ENCODE peak calls at places on chromosome 2, in six cellular contexts. W is adipocyte, D is neuronal stem cell, L is fibroblast of lung, K is GM23248, E is GM12878. N is an unnamed sample.

GRCh38 chr2:240237609-240238151 is 97.2 kb upstream of the OTOS start:
- DNase-seq in D (no peak), E (no peak), K (peak), L (peak), W (peak), N (peak)

GRCh38 chr2:124309563-124310138 is 284.6 kb downstream of the CNTNAP5 start:
- DNase-seq in E (no peak), W (no peak), K (no peak), D (no peak), L (no peak), N (no peak)

GRCh38 chr2:201406077-201406662 is 45.1 kb downstream of the TRAK2 start:
- DNase-seq in E (no peak), L (peak), D (no peak), W (peak), K (peak), N (peak)

GRCh38 chr2:209636066-209636465 is 135.6 kb upstream of the UNC80 start:
- DNase-seq in E (no peak), L (peak), D (no peak), W (no peak), K (peak), N (peak)

GRCh38 chr2:67240507-67240906 is 156.6 kb upstream of the ETAA1 start:
- DNase-seq in L (peak), D (no peak), K (peak), W (no peak), E (no peak), N (peak)

GRCh38 chr2:40432916-40433315 is 19.0 kb downstream of the SLC8A1 start:
- DNase-seq in E (no peak), D (no peak), L (peak), K (peak), W (no peak), N (no peak)

GRCh38 chr2:172095146-172095904 is 7.4 kb downstream of the DLX2 start:
- DNase-seq in E (no peak), L (peak), W (peak), K (peak), D (peak), N (peak)

GRCh38 chr2:151973901-151974199 is 125.0 kb downstream of the CACNB4 start:
- DNase-seq in E (no peak), L (peak), D (peak), W (peak), K (peak), N (no peak)

GRCh38 chr2:31087491-31087890 is 50.7 kb downstream of the GALNT14 start:
- DNase-seq in L (no peak), W (no peak), D (no peak), E (no peak), K (no peak), N (no peak)

GRCh38 chr2:38740851-38741541 is 10.2 kb downstream of the SRSF7 start:
- DNase-seq in D (peak), W (peak), K (peak), E (no peak), L (peak), N (peak)

GRCh38 chr2:30915485-30915884 is 108.2 kb upstream of the CAPN13 start:
- DNase-seq in K (peak), L (no peak), E (no peak), D (peak), W (no peak), N (peak)

GRCh38 chr2:99861376-99861760 is 281.0 kb downstream of the AFF3 start:
- DNase-seq in L (peak), W (peak), E (no peak), D (no peak), K (no peak), N (no peak)

GRCh38 chr2:28300489-28300888 is 92.2 kb upstream of the FOSL2 start:
- DNase-seq in E (no peak), K (no peak), W (no peak), D (no peak), L (peak), N (no peak)

GRCh38 chr2:120867290-120868231 is 131.9 kb downstream of the GLI2 start:
- DNase-seq in E (no peak), L (peak), D (peak), K (peak), W (peak), N (peak)

GRCh38 chr2:126700073-126700581 is 44.2 kb downstream of the GYPC start:
- DNase-seq in D (no peak), W (peak), K (peak), L (peak), E (no peak), N (no peak)

GRCh38 chr2:218003994-218004419 is 1.2 kb upstream of the TNS1 start:
- DNase-seq in K (peak), L (peak), W (peak), E (no peak), D (no peak), N (no peak)

GRCh38 chr2:218323526-218324472 is 31.5 kb upstream of the TMBIM1 start:
- DNase-seq in K (peak), D (peak), E (no peak), L (peak), W (peak), N (peak)

GRCh38 chr2:34012728-34013302 is 413.7 kb upstream of the FAM98A start:
- DNase-seq in E (no peak), W (peak), L (peak), K (peak), D (peak), N (peak)

GRCh38 chr2:16666453-16666801 is 793 bp upstream of the CYRIA start:
- DNase-seq in E (no peak), D (no peak), K (no peak), W (peak), L (peak), N (no peak)

GRCh38 chr2:240922982-240923537 is 16.9 kb downstream of the CROCC2 start:
- DNase-seq in K (no peak), W (no peak), E (no peak), L (peak), D (no peak), N (no peak)

GRCh38 chr2:96798733-96799622 is 17.1 kb upstream of the CNNM3 start:
- DNase-seq in K (no peak), D (no peak), E (no peak), L (no peak), W (no peak), N (no peak)

GRCh38 chr2:48315847-48316194 is 214.1 kb upstream of the STON1 start:
- DNase-seq in W (peak), D (peak), E (no peak), L (peak), K (peak), N (peak)

GRCh38 chr2:86808315-86809161 is 17.8 kb upstream of the CD8A start:
- DNase-seq in D (peak), L (peak), K (peak), W (peak), E (peak), N (peak)

GRCh38 chr2:86806059-86806857 is 15.5 kb upstream of the CD8A start:
- DNase-seq in E (no peak), W (no peak), D (no peak), L (no peak), K (no peak), N (no peak)

GRCh38 chr2:86809481-86810121 is 18.9 kb upstream of the CD8A start:
- DNase-seq in K (no peak), L (no peak), W (no peak), D (no peak), E (no peak), N (no peak)

GRCh38 chr2:86807121-86807461 is 16.4 kb upstream of the CD8A start:
- DNase-seq in K (no peak), W (no peak), E (no peak), D (no peak), L (no peak), N (no peak)

DNA sequence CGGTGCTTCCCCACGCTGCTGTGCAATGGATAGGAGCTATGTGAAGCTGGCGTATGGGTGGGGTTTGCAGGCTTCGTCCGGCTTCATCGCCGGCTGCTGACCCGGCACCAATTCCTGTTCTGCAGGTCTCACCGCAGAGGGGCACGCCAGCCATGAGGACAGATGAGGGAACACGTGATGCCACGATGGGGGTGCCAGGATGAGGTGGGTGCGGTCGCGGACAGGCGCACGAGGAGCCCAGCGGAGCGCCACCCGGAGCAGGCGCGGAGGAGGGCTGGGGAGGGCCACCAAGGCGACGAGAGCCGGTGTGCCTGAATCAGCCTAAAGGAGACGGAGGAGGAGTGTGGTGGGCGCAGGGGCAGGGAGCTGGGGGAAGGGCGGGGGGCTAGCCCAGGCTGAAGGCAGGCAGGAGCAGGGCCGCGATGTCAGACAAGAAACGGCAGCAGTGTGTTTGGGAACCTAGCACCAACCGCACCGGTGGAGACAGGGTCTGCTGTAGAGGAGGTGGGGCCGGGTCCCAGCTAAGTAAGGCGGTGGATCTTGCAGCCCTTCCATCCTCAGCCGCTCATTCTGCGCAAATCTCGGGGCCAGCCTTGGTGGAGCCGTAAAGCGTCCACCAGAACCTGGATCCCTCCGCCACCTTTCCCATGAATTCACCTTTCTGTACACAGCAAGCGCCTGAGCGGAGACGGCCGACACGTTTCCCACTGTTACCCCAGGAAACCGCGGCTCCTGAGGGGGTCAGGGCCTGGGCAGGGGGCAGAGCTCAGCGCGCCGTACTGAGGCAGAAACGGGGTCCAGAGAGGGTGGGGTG is 17.0 kb upstream of the CD8A start:
- DNase-seq in K (peak), W (peak), D (no peak), L (peak), E (no peak), N (peak)
- H3K9ac ChIP-seq in K (no peak), W (peak), D (peak), L (no peak), E (no peak), N (peak)

GRCh38 chr2:189163889-189164288 is 15.7 kb downstream of the COL5A2 start:
- DNase-seq in D (no peak), E (no peak), K (peak), W (peak), L (peak), N (peak)

GRCh38 chr2:189165656-189166380 is 13.7 kb downstream of the COL5A2 start:
- DNase-seq in D (no peak), L (no peak), E (no peak), K (peak), W (peak), N (no peak)

GRCh38 chr2:189161894-189162293 is 17.7 kb downstream of the COL5A2 start:
- DNase-seq in E (no peak), D (no peak), W (no peak), K (no peak), L (no peak), N (no peak)

GRCh38 chr2:189162566-189162965 is 17.0 kb downstream of the COL5A2 start:
- DNase-seq in W (no peak), K (no peak), L (peak), D (no peak), E (no peak), N (no peak)

GRCh38 chr2:189164732-189165131 is 14.8 kb downstream of the COL5A2 start:
- DNase-seq in L (peak), W (peak), E (no peak), K (peak), D (no peak), N (peak)
- H3K9ac ChIP-seq in L (no peak), W (no peak), E (no peak), K (peak), D (no peak), N (no peak)

GRCh38 chr2:144469788-144470187 is 50.1 kb downstream of the ZEB2 start:
- DNase-seq in K (no peak), D (no peak), E (no peak), W (no peak), L (no peak), N (no peak)

GRCh38 chr2:144471316-144472045 is 48.4 kb downstream of the ZEB2 start:
- DNase-seq in L (no peak), W (no peak), D (no peak), E (peak), K (no peak), N (no peak)

GRCh38 chr2:144470819-144471218 is 49.1 kb downstream of the ZEB2 start:
- DNase-seq in W (no peak), D (no peak), L (peak), E (no peak), K (peak), N (no peak)

GRCh38 chr2:144468823-144469595 is 50.9 kb downstream of the ZEB2 start:
- DNase-seq in L (no peak), W (no peak), K (no peak), D (no peak), E (no peak), N (peak)

GRCh38 chr2:144470334-144470733 is 49.6 kb downstream of the ZEB2 start:
- DNase-seq in L (no peak), K (no peak), E (no peak), D (no peak), W (no peak), N (peak)
- H3K9ac ChIP-seq in L (no peak), K (peak), E (no peak), D (no peak), W (peak), N (no peak)

DNA sequence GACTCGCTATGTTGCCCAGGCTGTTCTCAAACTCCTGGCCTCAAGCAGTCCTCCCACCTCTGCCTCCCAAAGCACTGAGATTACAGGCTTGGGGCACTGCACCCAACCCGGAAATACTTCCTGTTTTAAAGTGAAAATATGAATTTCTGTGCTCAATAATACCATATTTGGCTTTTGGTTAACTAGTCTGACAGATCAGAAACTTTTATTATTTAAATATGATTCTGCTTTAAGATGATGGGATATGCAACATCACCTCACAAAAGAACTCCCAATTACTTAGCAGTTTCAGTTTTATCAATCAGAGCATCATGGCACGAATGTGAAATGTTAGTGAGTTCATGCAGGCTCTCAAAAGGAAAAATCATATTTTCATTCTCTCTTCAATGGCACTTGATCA is 120.6 kb downstream of the PTRHD1 start:
- DNase-seq in L (no peak), E (no peak), K (no peak), D (no peak), W (no peak), N (no peak)
- H3K9ac ChIP-seq in L (no peak), E (no peak), K (no peak), D (no peak), W (no peak), N (no peak)

DNA sequence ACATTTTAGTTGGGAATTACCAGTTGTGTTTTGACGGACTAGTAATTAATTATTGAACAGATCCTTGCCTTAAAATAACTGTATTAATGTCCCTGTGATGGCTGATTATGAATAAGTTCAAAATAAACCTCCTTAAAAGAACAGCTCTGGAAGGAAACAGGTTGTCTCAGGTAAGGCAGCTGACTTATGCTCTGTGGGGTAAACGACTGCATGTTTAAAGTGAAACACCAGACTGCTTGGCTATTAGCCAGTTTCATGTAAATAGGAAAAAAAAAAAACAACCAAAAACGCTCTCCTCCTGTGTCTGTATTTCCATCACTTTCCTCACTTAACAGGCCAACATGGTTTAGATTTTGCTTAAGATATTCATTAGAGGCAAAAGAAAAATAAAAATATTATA is 243.6 kb downstream of the TMEM182 start:
- DNase-seq in W (no peak), K (no peak), D (no peak), L (no peak), E (no peak), N (no peak)
- H3K9ac ChIP-seq in W (no peak), K (no peak), D (no peak), L (no peak), E (no peak), N (no peak)

DNA sequence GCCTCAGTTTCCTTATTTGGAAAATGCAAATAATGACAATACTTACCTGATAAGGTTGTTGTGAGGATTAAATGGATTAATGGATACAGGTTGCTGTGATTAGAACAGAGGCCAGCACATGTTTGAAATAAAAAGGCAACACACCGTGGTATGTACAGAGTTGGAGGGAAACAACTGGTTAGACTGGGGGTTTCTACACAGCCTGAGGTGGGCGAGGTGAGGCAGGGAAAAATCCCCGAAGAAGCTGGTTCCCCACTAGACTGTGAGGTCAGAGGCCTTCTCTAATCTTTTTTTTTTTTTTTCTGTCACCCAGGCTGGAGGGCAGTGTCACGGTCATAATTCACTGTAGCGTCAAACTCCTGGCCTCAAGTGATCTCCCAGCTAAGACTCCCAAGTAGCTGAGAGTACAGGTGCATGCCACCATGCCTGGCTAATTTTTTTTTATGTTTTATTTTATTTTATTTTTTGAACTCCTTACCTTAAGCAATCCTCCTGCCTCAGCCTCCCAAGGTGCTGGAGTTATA is 1.2 kb upstream of the E2F6 start:
- DNase-seq in K (no peak), W (no peak), L (no peak), D (no peak), E (no peak), N (no peak)
- H3K9ac ChIP-seq in K (no peak), W (no peak), L (no peak), D (no peak), E (no peak), N (no peak)

GRCh38 chr2:230600881-230601280 is 111.8 kb upstream of the CAB39 start:
- DNase-seq in D (no peak), K (no peak), L (no peak), W (no peak), E (no peak), N (no peak)
- H3K9ac ChIP-seq in D (no peak), K (no peak), L (no peak), W (no peak), E (peak), N (no peak)

DNA sequence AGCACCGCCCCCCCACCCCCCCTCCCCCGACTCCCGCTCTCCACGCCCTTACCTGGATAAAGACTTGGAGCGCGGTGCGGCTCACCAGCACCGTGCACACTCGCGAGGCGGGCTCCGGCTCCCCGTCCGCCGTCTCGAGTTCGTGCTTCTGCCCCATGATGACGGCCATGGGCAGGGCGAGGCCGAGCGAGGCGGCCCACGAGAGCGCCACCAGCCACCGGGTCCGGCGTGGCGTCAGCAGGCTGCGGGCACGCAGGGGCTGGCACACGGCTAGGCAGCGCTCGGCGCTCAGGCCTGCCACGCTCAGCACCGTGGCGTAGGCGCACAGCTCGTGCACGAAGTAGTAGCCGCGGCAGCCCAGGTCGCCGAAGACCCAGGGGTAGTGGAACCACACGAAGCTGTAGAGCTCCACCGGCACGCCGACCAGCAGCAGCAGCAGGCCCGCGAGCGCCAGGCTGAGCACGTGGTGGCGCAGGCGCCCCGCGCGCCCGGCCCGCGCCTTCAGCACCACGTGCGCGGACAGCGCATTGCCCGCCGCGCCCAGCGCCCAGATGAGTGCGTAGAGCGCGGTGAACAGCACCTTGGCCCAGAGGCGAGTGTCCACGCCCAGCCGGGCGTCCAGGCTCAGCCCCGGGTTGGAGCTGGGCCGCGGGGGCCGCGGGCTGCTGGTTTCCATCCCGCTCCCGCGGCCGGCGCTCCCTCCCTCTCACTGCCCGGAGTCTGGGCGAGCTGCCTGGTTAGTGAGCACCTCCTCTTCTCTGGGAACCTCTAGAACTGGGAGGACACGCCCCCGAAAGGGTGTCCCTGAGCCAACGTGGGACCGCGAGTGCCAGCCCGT is at the start of gene NTSR2:
- DNase-seq in W (peak), L (peak), E (no peak), K (peak), D (peak), N (no peak)
- H3K9ac ChIP-seq in W (no peak), L (no peak), E (no peak), K (no peak), D (peak), N (no peak)

GRCh38 chr2:55859875-55860274 is 63.7 kb downstream of the EFEMP1 start:
- DNase-seq in E (no peak), L (no peak), K (no peak), D (no peak), W (no peak), N (no peak)

GRCh38 chr2:55864351-55865084 is 59.1 kb downstream of the EFEMP1 start:
- DNase-seq in E (no peak), K (no peak), W (no peak), D (no peak), L (no peak), N (no peak)

GRCh38 chr2:55862673-55863390 is 60.8 kb downstream of the EFEMP1 start:
- DNase-seq in W (peak), K (peak), E (no peak), D (no peak), L (peak), N (peak)

GRCh38 chr2:55861733-55862132 is 61.8 kb downstream of the EFEMP1 start:
- DNase-seq in D (no peak), W (peak), K (peak), E (no peak), L (no peak), N (no peak)

GRCh38 chr2:55862269-55862668 is 61.3 kb downstream of the EFEMP1 start:
- DNase-seq in D (no peak), L (peak), K (peak), E (no peak), W (peak), N (peak)
- H3K9ac ChIP-seq in D (no peak), L (no peak), K (peak), E (no peak), W (peak), N (peak)

N was measured in PC-3.